ENCODE peak calls at places on chromosomes 1 and 21, in four cellular contexts. One of them, this sample, is unnamed.

GRCh38 chr1:120178799-120179419 is 2.6 kb upstream of the SEC22B start:
- DNase-seq in kidney tubule cell: peak
- DNase-seq in islet precursor cell: peak
- DNase-seq in activated CD4-positive, alpha-beta T cell treated with anti-CD3 and anti-CD28 coated beads, Interleukin-2, amount 50 U/mL, for 48 hours: no peak
- DNase-seq in this sample: peak

GRCh38 chr1:147723691-147724323 is 36.6 kb downstream of the GJA5 start:
- DNase-seq in islet precursor cell: peak
- DNase-seq in kidney tubule cell: peak
- DNase-seq in activated CD4-positive, alpha-beta T cell treated with anti-CD3 and anti-CD28 coated beads, Interleukin-2, amount 50 U/mL, for 48 hours: peak
- DNase-seq in this sample: peak

GRCh38 chr1:199042193-199042592 is 403.4 kb downstream of the PTPRC start:
- DNase-seq in islet precursor cell: no peak
- DNase-seq in activated CD4-positive, alpha-beta T cell treated with anti-CD3 and anti-CD28 coated beads, Interleukin-2, amount 50 U/mL, for 48 hours: no peak
- DNase-seq in kidney tubule cell: no peak
- DNase-seq in this sample: no peak

GRCh38 chr1:153661111-153661708 is 2.7 kb downstream of the SNAPIN start:
- DNase-seq in kidney tubule cell: no peak
- DNase-seq in activated CD4-positive, alpha-beta T cell treated with anti-CD3 and anti-CD28 coated beads, Interleukin-2, amount 50 U/mL, for 48 hours: no peak
- DNase-seq in islet precursor cell: no peak
- DNase-seq in this sample: no peak

GRCh38 chr1:31422505-31423319 is 9.7 kb downstream of the SERINC2 start:
- DNase-seq in islet precursor cell: peak
- DNase-seq in kidney tubule cell: peak
- DNase-seq in activated CD4-positive, alpha-beta T cell treated with anti-CD3 and anti-CD28 coated beads, Interleukin-2, amount 50 U/mL, for 48 hours: peak
- DNase-seq in this sample: peak

GRCh38 chr21:35231115-35231514 is 182.0 kb upstream of the RUNX1 start:
- DNase-seq in activated CD4-positive, alpha-beta T cell treated with anti-CD3 and anti-CD28 coated beads, Interleukin-2, amount 50 U/mL, for 48 hours: no peak
- DNase-seq in kidney tubule cell: peak
- DNase-seq in islet precursor cell: no peak
- DNase-seq in this sample: no peak

GRCh38 chr1:170836146-170836545 is 99.2 kb upstream of the MROH9 start:
- DNase-seq in islet precursor cell: no peak
- DNase-seq in activated CD4-positive, alpha-beta T cell treated with anti-CD3 and anti-CD28 coated beads, Interleukin-2, amount 50 U/mL, for 48 hours: no peak
- DNase-seq in kidney tubule cell: peak
- DNase-seq in this sample: no peak

GRCh38 chr1:101175886-101176285 is 60.9 kb upstream of the S1PR1 start:
- DNase-seq in activated CD4-positive, alpha-beta T cell treated with anti-CD3 and anti-CD28 coated beads, Interleukin-2, amount 50 U/mL, for 48 hours: no peak
- DNase-seq in kidney tubule cell: no peak
- DNase-seq in islet precursor cell: no peak
- DNase-seq in this sample: no peak

GRCh38 chr1:109254621-109255096 is 5.3 kb downstream of the CELSR2 start:
- DNase-seq in islet precursor cell: no peak
- DNase-seq in activated CD4-positive, alpha-beta T cell treated with anti-CD3 and anti-CD28 coated beads, Interleukin-2, amount 50 U/mL, for 48 hours: no peak
- DNase-seq in kidney tubule cell: peak
- DNase-seq in this sample: no peak

GRCh38 chr1:36924282-36924791 is 110.0 kb downstream of the GRIK3 start:
- DNase-seq in activated CD4-positive, alpha-beta T cell treated with anti-CD3 and anti-CD28 coated beads, Interleukin-2, amount 50 U/mL, for 48 hours: peak
- DNase-seq in kidney tubule cell: peak
- DNase-seq in islet precursor cell: peak
- DNase-seq in this sample: peak

GRCh38 chr1:42439940-42440339 is 15.9 kb downstream of the ZMYND12 start:
- DNase-seq in activated CD4-positive, alpha-beta T cell treated with anti-CD3 and anti-CD28 coated beads, Interleukin-2, amount 50 U/mL, for 48 hours: no peak
- DNase-seq in islet precursor cell: no peak
- DNase-seq in kidney tubule cell: peak
- DNase-seq in this sample: no peak

GRCh38 chr1:154427173-154428139 is 22.3 kb downstream of the IL6R start:
- DNase-seq in islet precursor cell: no peak
- DNase-seq in kidney tubule cell: peak
- DNase-seq in activated CD4-positive, alpha-beta T cell treated with anti-CD3 and anti-CD28 coated beads, Interleukin-2, amount 50 U/mL, for 48 hours: no peak
- DNase-seq in this sample: peak

GRCh38 chr1:59318271-59318865 is 21.5 kb downstream of the FGGY start:
- DNase-seq in activated CD4-positive, alpha-beta T cell treated with anti-CD3 and anti-CD28 coated beads, Interleukin-2, amount 50 U/mL, for 48 hours: no peak
- DNase-seq in kidney tubule cell: no peak
- DNase-seq in islet precursor cell: no peak
- DNase-seq in this sample: no peak

GRCh38 chr1:207626972-207627337 is 18.0 kb upstream of the CR1L start:
- DNase-seq in activated CD4-positive, alpha-beta T cell treated with anti-CD3 and anti-CD28 coated beads, Interleukin-2, amount 50 U/mL, for 48 hours: no peak
- DNase-seq in islet precursor cell: no peak
- DNase-seq in kidney tubule cell: no peak
- DNase-seq in this sample: no peak

GRCh38 chr1:223832637-223832943 is 13.2 kb downstream of the TP53BP2 start:
- DNase-seq in kidney tubule cell: no peak
- DNase-seq in islet precursor cell: no peak
- DNase-seq in activated CD4-positive, alpha-beta T cell treated with anti-CD3 and anti-CD28 coated beads, Interleukin-2, amount 50 U/mL, for 48 hours: peak
- DNase-seq in this sample: peak

GRCh38 chr1:68973459-68974244 is 476.8 kb upstream of the DEPDC1 start:
- DNase-seq in islet precursor cell: no peak
- DNase-seq in kidney tubule cell: peak
- DNase-seq in activated CD4-positive, alpha-beta T cell treated with anti-CD3 and anti-CD28 coated beads, Interleukin-2, amount 50 U/mL, for 48 hours: no peak
- DNase-seq in this sample: no peak

GRCh38 chr1:150017206-150017750 is 6.8 kb upstream of the OTUD7B start:
- DNase-seq in activated CD4-positive, alpha-beta T cell treated with anti-CD3 and anti-CD28 coated beads, Interleukin-2, amount 50 U/mL, for 48 hours: no peak
- DNase-seq in kidney tubule cell: peak
- DNase-seq in islet precursor cell: peak
- DNase-seq in this sample: peak

This sample was measured in endodermal cell.